ENCODE peak calls at places on chromosomes 5 and 9, in six cellular contexts. N is amniotic stem cell, L is BE2C, C is GM19239, X is T follicular helper cell, R is neural crest cell. J is an unnamed sample.

GRCh38 chr9:91424403-91425176 is 958 bp upstream of the NFIL3 start:
- DNase-seq in L (peak; percentile 51), N (peak; percentile 62), R (peak; percentile 30), X (no peak), C (no peak), J (peak; percentile 25)

GRCh38 chr5:54882101-54882500 is 103.3 kb downstream of the ESM1 start:
- DNase-seq in R (no peak), X (no peak), N (no peak), C (no peak), L (no peak), J (no peak)

GRCh38 chr5:1726956-1727355 is 72.7 kb downstream of the MRPL36 start:
- DNase-seq in X (no peak), N (no peak), R (no peak), C (no peak), L (no peak), J (no peak)

GRCh38 chr5:11383506-11384095 is 520.6 kb downstream of the CTNND2 start:
- DNase-seq in R (no peak), X (no peak), N (no peak), C (no peak), L (no peak), J (no peak)

GRCh38 chr5:17436766-17437221 is 61.2 kb upstream of the TAF11L2 start:
- DNase-seq in N (no peak), X (no peak), R (no peak), C (no peak), L (no peak), J (no peak)

GRCh38 chr9:133780962-133781827 is 43.0 kb upstream of the SARDH start:
- DNase-seq in L (no peak), R (no peak), X (no peak), N (no peak), C (no peak), J (no peak)

GRCh38 chr5:60538955-60539866 is 160.8 kb downstream of the DEPDC1B start:
- DNase-seq in N (no peak), C (no peak), L (no peak), R (no peak), X (no peak), J (no peak)

GRCh38 chr5:150412319-150413175 is at the start of gene CD74:
- DNase-seq in C (peak; percentile 55), L (no peak), R (peak; percentile 29), X (peak; percentile 89), N (no peak), J (peak; percentile 91)

GRCh38 chr5:131548190-131548589 is 86.8 kb downstream of the RAPGEF6 start:
- DNase-seq in C (no peak), X (no peak), R (no peak), L (no peak), N (no peak), J (no peak)

GRCh38 chr5:58800410-58800809 is 217.5 kb downstream of the RAB3C start:
- DNase-seq in R (no peak), X (no peak), C (no peak), N (no peak), L (no peak), J (no peak)

GRCh38 chr9:77765781-77766259 is 117.7 kb upstream of the GNA14 start:
- DNase-seq in L (no peak), R (no peak), X (no peak), C (no peak), N (no peak), J (no peak)

GRCh38 chr5:78778538-78778937 is 130.0 kb upstream of the LHFPL2 start:
- DNase-seq in R (no peak), X (no peak), N (no peak), C (no peak), L (no peak), J (no peak)

GRCh38 chr9:81613002-81613750 is 76.2 kb downstream of the TLE1 start:
- DNase-seq in R (no peak), N (peak; percentile 46), X (no peak), L (peak; percentile 27), C (no peak), J (no peak)

GRCh38 chr9:78609471-78609870 is 312.5 kb downstream of the PSAT1 start:
- DNase-seq in C (no peak), R (no peak), N (no peak), L (no peak), X (no peak), J (no peak)

GRCh38 chr5:6485441-6485840 is 36.8 kb downstream of the UBE2QL1 start:
- DNase-seq in L (no peak), N (no peak), C (no peak), R (no peak), X (no peak), J (no peak)